ENCODE peak calls at places on chromosomes 13 and 19, in nine cellular contexts. X is IMR-90, F is H9, L is GM12878, Y is PC-9, G is mesenchymal stem cell, W is GM23338, A is K562, D is H1. R is an unnamed sample.

GRCh38 chr13:52845334-52845761 is 3.1 kb downstream of the PCDH8 start:
- DNase-seq in X (no peak), F (peak; percentile 61), L (no peak), Y (no peak), G (no peak), W (peak; percentile 64), A (no peak), D (no peak), R (no peak)

GRCh38 chr19:41253660-41254059 is 10.5 kb upstream of the HNRNPUL1 start:
- DNase-seq in X (no peak), F (no peak), L (no peak), Y (no peak), G (no peak), W (no peak), A (no peak), D (no peak), R (no peak)

GRCh38 chr13:42865703-42866102 is 84.3 kb downstream of the FAM216B start:
- DNase-seq in X (peak; percentile 42), F (peak; percentile 49), L (no peak), Y (no peak), G (peak; percentile 27), W (no peak), A (no peak), D (no peak), R (no peak)

GRCh38 chr13:39419866-39420265 is 183.1 kb downstream of the LHFPL6 start:
- DNase-seq in X (no peak), F (no peak), L (no peak), Y (no peak), G (no peak), W (no peak), A (no peak), D (no peak), R (no peak)

GRCh38 chr19:31641591-31641990 is 292.4 kb upstream of the TSHZ3 start:
- DNase-seq in X (no peak), F (no peak), L (no peak), Y (no peak), G (no peak), W (no peak), A (no peak), D (no peak), R (no peak)

GRCh38 chr13:98222081-98222554 is 45.0 kb upstream of the RNF113B start:
- DNase-seq in X (peak; percentile 77), F (no peak), L (no peak), Y (peak; percentile 51), G (peak; percentile 70), W (no peak), A (no peak), D (no peak), R (no peak)

GRCh38 chr19:10271543-10272086 is 695 bp downstream of the ICAM1 start:
- DNase-seq in X (peak; percentile 56), F (no peak), L (no peak), Y (no peak), G (peak; percentile 85), W (no peak), A (peak; percentile 28), D (no peak), R (peak; percentile 58)

GRCh38 chr13:52177276-52177675 is 17.9 kb upstream of the NEK3 start:
- DNase-seq in X (no peak), F (no peak), L (no peak), Y (no peak), G (no peak), W (no peak), A (no peak), D (no peak), R (no peak)

GRCh38 chr13:101554420-101555125 is 102.1 kb downstream of the ITGBL1 start:
- DNase-seq in X (no peak), F (no peak), L (no peak), Y (no peak), G (no peak), W (no peak), A (no peak), D (no peak), R (no peak)

GRCh38 chr13:23399254-23399796 is 34.2 kb downstream of the SACS start:
- DNase-seq in X (no peak), F (peak; percentile 76), L (no peak), Y (no peak), G (no peak), W (no peak), A (no peak), D (no peak), R (no peak)

DNA sequence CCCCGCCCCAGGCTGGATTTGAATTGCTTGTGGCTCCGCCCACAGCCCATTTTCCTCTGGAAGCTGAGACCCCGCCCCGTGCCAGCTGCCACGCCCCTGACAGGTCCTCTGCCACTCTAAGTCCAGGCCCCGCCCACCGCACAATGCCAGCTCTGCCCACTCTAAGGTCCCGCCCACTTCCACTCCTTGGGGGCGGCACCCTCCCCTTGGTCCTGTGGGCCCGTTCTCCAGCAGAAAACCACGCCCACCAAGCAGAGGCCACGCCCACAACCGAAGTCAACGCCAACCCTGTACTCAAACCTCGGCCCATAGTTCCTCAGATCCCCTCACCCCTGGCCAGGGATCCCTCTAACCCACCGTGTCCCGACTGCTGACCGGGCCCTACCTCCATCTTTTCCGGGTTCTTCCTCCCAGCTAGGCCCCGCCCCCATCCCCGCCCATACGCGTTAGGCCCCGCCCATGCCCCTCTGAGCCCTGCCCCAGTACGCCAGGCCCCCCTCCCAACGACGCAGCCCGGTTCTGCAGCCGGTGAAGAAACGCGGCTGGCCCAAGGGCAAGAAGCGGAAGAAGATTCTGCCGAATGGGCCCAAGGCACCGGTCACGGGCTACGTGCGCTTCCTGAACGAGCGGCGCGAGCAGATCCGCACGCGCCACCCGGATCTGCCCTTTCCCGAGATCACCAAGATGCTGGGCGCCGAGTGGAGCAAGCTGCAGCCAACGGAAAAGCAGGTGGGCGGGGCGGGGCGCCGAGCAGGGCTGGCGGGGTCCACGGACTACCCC is 1.3 kb downstream of the HMG20B start:
- DNase-seq in X (peak; percentile 93), F (peak; percentile 98), L (peak; percentile 49), Y (peak; percentile 83), G (peak; percentile 96), W (peak; percentile 100), A (peak; percentile 95), D (peak; percentile 100), R (peak; percentile 99)
- H3K4me2 ChIP-seq in X (peak overlapping the region; percentile 87), F (peak overlapping the region; percentile 61), L (peak overlapping the region; percentile 82), Y (peak overlapping the region; percentile 79), G (peak overlapping the region; percentile 98), W (peak overlapping the region; percentile 91), A (peak overlapping the region; percentile 81), D (peak overlapping the region; percentile 70), R (peak overlapping the region; percentile 86)

GRCh38 chr13:79946556-79946955 is 394.4 kb downstream of the SPRY2 start:
- DNase-seq in X (no peak), F (no peak), L (no peak), Y (no peak), G (no peak), W (no peak), A (no peak), D (no peak), R (no peak)

GRCh38 chr13:79943633-79944032 is 397.3 kb downstream of the SPRY2 start:
- DNase-seq in X (no peak), F (no peak), L (no peak), Y (no peak), G (no peak), W (no peak), A (no peak), D (no peak), R (no peak)

GRCh38 chr13:79937311-79938243 is 403.3 kb downstream of the SPRY2 start:
- DNase-seq in X (no peak), F (no peak), L (no peak), Y (no peak), G (no peak), W (no peak), A (no peak), D (no peak), R (no peak)

GRCh38 chr13:79936368-79937136 is 404.4 kb downstream of the SPRY2 start:
- DNase-seq in X (peak; percentile 100), F (no peak), L (no peak), Y (peak; percentile 98), G (peak; percentile 99), W (no peak), A (no peak), D (no peak), R (peak; percentile 77)

DNA sequence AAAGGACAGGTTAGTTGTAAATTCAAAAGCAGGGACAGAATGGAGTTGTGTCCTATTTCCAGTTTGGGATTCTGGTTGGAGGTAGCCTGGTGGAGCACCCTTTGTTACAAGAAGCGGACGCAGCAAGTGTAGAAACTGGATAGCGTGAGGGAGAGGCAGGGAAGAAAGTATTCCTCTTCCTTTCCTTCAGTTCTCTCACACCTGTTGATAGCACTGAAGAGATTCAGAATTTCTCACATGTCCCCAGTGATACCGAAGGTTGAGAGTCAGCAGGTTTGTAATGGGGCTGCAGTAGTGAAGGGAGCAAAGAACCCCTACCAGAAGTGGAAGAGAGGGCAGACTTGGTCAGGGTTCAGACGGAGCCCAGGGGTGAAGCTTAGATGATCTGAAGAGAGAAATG is 399.2 kb downstream of the SPRY2 start:
- DNase-seq in X (no peak), F (no peak), L (no peak), Y (no peak), G (no peak), W (no peak), A (no peak), D (no peak), R (no peak)
- H2AFZ ChIP-seq in X (no peak overlapping the region), F (no peak overlapping the region), L (no peak overlapping the region), Y (no peak overlapping the region), G (no peak overlapping the region), W (no peak overlapping the region), A (no peak overlapping the region), D (no peak overlapping the region), R (no peak overlapping the region)

GRCh38 chr19:17332360-17332676 is 2.3 kb downstream of the ANO8 start:
- DNase-seq in X (no peak), F (no peak), L (no peak), Y (no peak), G (no peak), W (no peak), A (no peak), D (no peak), R (no peak)

GRCh38 chr19:17332677-17333581 is 1.7 kb downstream of the ANO8 start:
- DNase-seq in X (peak; percentile 39), F (peak; percentile 92), L (peak; percentile 40), Y (peak; percentile 88), G (peak; percentile 73), W (peak; percentile 94), A (peak; percentile 94), D (peak; percentile 77), R (peak; percentile 84)

GRCh38 chr19:17334414-17335409 is at the start of gene ANO8:
- DNase-seq in X (peak; percentile 99), F (peak; percentile 97), L (peak; percentile 82), Y (peak; percentile 92), G (peak; percentile 98), W (peak; percentile 100), A (peak; percentile 94), D (peak; percentile 99), R (peak; percentile 100)

GRCh38 chr19:17335575-17335974 is 920 bp upstream of the ANO8 start:
- DNase-seq in X (no peak), F (no peak), L (no peak), Y (no peak), G (no peak), W (no peak), A (no peak), D (no peak), R (peak; percentile 58)

GRCh38 chr19:17333611-17334413 is 843 bp downstream of the ANO8 start:
- DNase-seq in X (peak; percentile 80), F (peak; percentile 68), L (peak; percentile 16), Y (peak; percentile 86), G (peak; percentile 88), W (peak; percentile 74), A (peak; percentile 85), D (peak; percentile 71), R (peak; percentile 100)
- H3K4me1 ChIP-seq in X (peaks cover 8% of the 10 kb centered on the region), F (peaks cover 2% of the 10 kb centered on the region), L (peaks cover 20% of the 10 kb centered on the region), Y (peaks cover 32% of the 10 kb centered on the region), G (peaks cover 37% of the 10 kb centered on the region), W (peaks cover 7% of the 10 kb centered on the region), A (peaks cover 29% of the 10 kb centered on the region), D (peaks cover 31% of the 10 kb centered on the region), R (peaks cover 23% of the 10 kb centered on the region)

GRCh38 chr19:33303791-33304759 is 1.7 kb upstream of the CEBPA start:
- DNase-seq in X (no peak), F (peak; percentile 15), L (no peak), Y (no peak), G (no peak), W (no peak), A (peak; percentile 8), D (no peak), R (peak; percentile 87)
- H3K4me2 ChIP-seq in X (no peak overlapping the region), F (peak overlapping the region; percentile 40), L (peak overlapping the region; percentile 83), Y (peak overlapping the region; percentile 90), G (peak overlapping the region; percentile 92), W (peak overlapping the region; percentile 90), A (no peak overlapping the region), D (peak overlapping the region; percentile 76), R (peak overlapping the region; percentile 78)